ENCODE peak calls at places on chromosomes 11 and 22, in seven cellular contexts. S, N, E, I, M, Z and Q are unnamed samples.

GRCh38 chr11:81497202-81497804 is 1236.4 kb downstream of the FAM181B start:
- DNase-seq in S (peak; percentile 30), N (peak; percentile 16), E (no peak), I (no peak), M (peak; percentile 14), Z (no peak), Q (peak; percentile 55)

GRCh38 chr22:31681625-31682345 is 19.8 kb upstream of the PISD start:
- DNase-seq in S (no peak), N (peak; percentile 60), E (no peak), I (no peak), M (peak; percentile 9), Z (no peak), Q (no peak)

GRCh38 chr22:26483439-26484359 is at the start of the genes HPS4 and SRRD:
- DNase-seq in S (peak; percentile 93), N (peak; percentile 88), E (peak; percentile 62), I (peak; percentile 92), M (peak; percentile 91), Z (peak; percentile 92), Q (peak; percentile 96)

GRCh38 chr11:130738618-130739017 is 177.7 kb downstream of the SNX19 start:
- DNase-seq in S (no peak), N (peak; percentile 66), E (no peak), I (no peak), M (peak; percentile 46), Z (no peak), Q (no peak)

GRCh38 chr11:77207618-77208313 is 79.7 kb downstream of the MYO7A start:
- DNase-seq in S (no peak), N (no peak), E (no peak), I (no peak), M (no peak), Z (no peak), Q (no peak)

GRCh38 chr11:83472328-83472727 is 186.2 kb upstream of the CCDC90B start:
- DNase-seq in S (no peak), N (no peak), E (no peak), I (no peak), M (no peak), Z (no peak), Q (no peak)

GRCh38 chr22:41217553-41218157 is 12.5 kb downstream of the L3MBTL2 start:
- DNase-seq in S (no peak), N (peak; percentile 92), E (no peak), I (peak; percentile 62), M (peak; percentile 84), Z (no peak), Q (peak; percentile 66)

GRCh38 chr11:77630311-77630710 is 7.3 kb downstream of the CLNS1A start:
- DNase-seq in S (no peak), N (no peak), E (no peak), I (no peak), M (no peak), Z (no peak), Q (no peak)

GRCh38 chr22:22171357-22172218 is 73.0 kb upstream of the VPREB1 start:
- DNase-seq in S (no peak), N (no peak), E (no peak), I (peak; percentile 54), M (peak; percentile 8), Z (no peak), Q (peak; percentile 55)

GRCh38 chr11:117497206-117497951 is 169.7 kb downstream of the CEP164 start:
- DNase-seq in S (no peak), N (no peak), E (no peak), I (no peak), M (no peak), Z (no peak), Q (no peak)

GRCh38 chr11:30635401-30635989 is 49.3 kb upstream of the MPPED2 start:
- DNase-seq in S (peak; percentile 52), N (peak; percentile 1), E (peak; percentile 19), I (peak; percentile 91), M (no peak), Z (no peak), Q (peak; percentile 93)

GRCh38 chr11:33507356-33507755 is 193.3 kb downstream of the C11orf91 start:
- DNase-seq in S (no peak), N (no peak), E (no peak), I (no peak), M (no peak), Z (no peak), Q (no peak)

GRCh38 chr22:25399649-25400151 is 164.8 kb upstream of the GRK3 start:
- DNase-seq in S (no peak), N (no peak), E (no peak), I (no peak), M (no peak), Z (no peak), Q (no peak)

GRCh38 chr22:36563444-36563843 is 34.5 kb upstream of the EIF3D start:
- DNase-seq in S (no peak), N (no peak), E (no peak), I (no peak), M (no peak), Z (no peak), Q (no peak)

GRCh38 chr22:36237462-36238347 is 1.6 kb downstream of the APOL2 start:
- DNase-seq in S (no peak), N (no peak), E (no peak), I (peak; percentile 23), M (peak; percentile 47), Z (no peak), Q (no peak)

DNA sequence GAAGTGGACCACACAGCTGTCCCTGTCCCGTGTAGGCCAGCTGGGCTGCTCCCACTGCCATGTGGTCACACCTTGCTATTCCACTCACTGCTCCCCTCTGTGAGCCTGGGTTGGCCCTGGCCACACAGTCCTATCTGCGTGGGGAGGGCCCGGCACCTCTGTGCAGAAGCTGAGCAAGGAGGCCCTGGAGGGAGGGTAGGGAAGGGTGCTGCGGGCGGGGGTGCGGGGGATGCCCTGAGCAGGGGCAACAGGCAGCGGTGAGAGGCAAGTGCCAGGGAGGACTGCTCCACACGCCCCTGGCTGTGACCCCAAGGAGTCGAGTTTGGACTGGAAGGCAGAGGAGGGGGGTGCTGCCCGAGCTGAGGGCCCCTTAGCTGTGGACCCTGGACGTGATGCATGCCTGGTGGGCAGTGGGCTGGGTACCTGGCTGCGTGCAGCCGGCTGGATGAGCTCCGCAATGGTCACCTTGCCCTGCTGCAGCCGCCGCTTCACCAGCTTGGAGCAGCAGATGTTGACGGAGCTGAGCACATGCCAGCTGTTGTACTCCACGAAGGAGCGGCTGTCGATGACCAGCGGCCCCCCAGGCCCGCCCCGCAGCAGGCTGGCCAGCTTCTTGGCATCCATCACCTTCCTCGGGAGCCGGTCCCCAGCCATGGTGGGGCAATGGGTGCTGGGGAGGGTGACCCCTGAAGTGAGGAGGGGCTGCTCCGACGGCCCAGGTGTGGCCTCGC is 6.7 kb downstream of the DUSP8 start:
- DNase-seq in S (no peak), N (no peak), E (no peak), I (peak; percentile 25), M (no peak), Z (no peak), Q (no peak)
- H3K4me2 ChIP-seq in S (no peak overlapping the region), N (no peak overlapping the region), E (no peak overlapping the region), I (no peak overlapping the region), M (no peak overlapping the region), Z (no peak overlapping the region), Q (no peak overlapping the region)

GRCh38 chr22:43390166-43390565 is 21.6 kb upstream of the MPPED1 start:
- DNase-seq in S (no peak), N (no peak), E (no peak), I (no peak), M (no peak), Z (no peak), Q (no peak)

GRCh38 chr22:43385770-43386641 is 25.8 kb upstream of the MPPED1 start:
- DNase-seq in S (peak; percentile 77), N (peak; percentile 65), E (peak; percentile 53), I (peak; percentile 89), M (peak; percentile 76), Z (peak; percentile 70), Q (peak; percentile 78)

GRCh38 chr22:43389227-43389836 is 22.5 kb upstream of the MPPED1 start:
- DNase-seq in S (no peak), N (no peak), E (no peak), I (no peak), M (no peak), Z (no peak), Q (no peak)

GRCh38 chr22:43387815-43388214 is 24.0 kb upstream of the MPPED1 start:
- DNase-seq in S (no peak), N (no peak), E (no peak), I (no peak), M (no peak), Z (no peak), Q (no peak)

DNA sequence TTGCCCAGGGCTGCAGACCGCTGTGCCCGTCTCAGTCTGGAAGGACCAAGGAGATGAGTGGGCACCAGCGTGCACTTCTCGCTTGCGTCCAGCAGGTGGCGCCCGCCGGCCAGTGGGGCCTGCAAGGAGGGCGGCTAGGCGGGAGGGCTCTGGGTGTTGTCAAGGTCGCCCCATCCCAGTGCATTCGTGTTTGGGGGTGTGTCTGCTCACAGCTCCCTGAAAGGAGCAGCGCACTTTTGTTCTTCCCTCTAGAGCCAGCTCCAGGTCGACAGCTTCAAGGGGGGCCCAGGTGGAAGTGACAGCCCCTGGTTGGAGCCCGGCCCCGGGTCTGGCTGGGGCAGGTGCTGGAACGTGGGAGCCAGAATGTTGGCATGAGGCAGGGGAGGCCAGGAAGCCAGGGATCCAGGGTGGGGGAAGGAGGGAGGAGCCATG is 23.4 kb upstream of the MPPED1 start:
- DNase-seq in S (peak; percentile 81), N (peak; percentile 45), E (no peak), I (peak; percentile 90), M (peak; percentile 59), Z (peak; percentile 41), Q (peak; percentile 71)
- H3K9ac ChIP-seq in S (no peak overlapping the region), N (no peak overlapping the region), E (no peak overlapping the region), I (no peak overlapping the region), M (no peak overlapping the region), Z (no peak overlapping the region), Q (no peak overlapping the region)

GRCh38 chr22:46812786-46813185 is 50.3 kb downstream of the TBC1D22A start:
- DNase-seq in S (no peak), N (no peak), E (no peak), I (no peak), M (no peak), Z (no peak), Q (no peak)
- H3K4ac ChIP-seq in S (no peak overlapping the region), N (no peak overlapping the region), E (no peak overlapping the region), I (no peak overlapping the region), M (no peak overlapping the region), Z (no peak overlapping the region), Q (no peak overlapping the region)

GRCh38 chr11:85664561-85665481 is at the start of gene CREBZF:
- DNase-seq in S (peak; percentile 88), N (peak; percentile 95), E (peak; percentile 69), I (peak; percentile 95), M (peak; percentile 95), Z (peak; percentile 96), Q (peak; percentile 97)

GRCh38 chr11:85663781-85664560 is 958 bp downstream of the CREBZF start:
- DNase-seq in S (peak; percentile 69), N (peak; percentile 45), E (no peak), I (peak; percentile 64), M (peak; percentile 81), Z (peak; percentile 71), Q (peak; percentile 89)

GRCh38 chr11:85666687-85667086 is 1.8 kb upstream of the CREBZF start:
- DNase-seq in S (no peak), N (no peak), E (no peak), I (no peak), M (no peak), Z (no peak), Q (no peak)

GRCh38 chr11:85668157-85668556 is 3.2 kb upstream of the CREBZF start:
- DNase-seq in S (no peak), N (no peak), E (no peak), I (no peak), M (no peak), Z (no peak), Q (no peak)

DNA sequence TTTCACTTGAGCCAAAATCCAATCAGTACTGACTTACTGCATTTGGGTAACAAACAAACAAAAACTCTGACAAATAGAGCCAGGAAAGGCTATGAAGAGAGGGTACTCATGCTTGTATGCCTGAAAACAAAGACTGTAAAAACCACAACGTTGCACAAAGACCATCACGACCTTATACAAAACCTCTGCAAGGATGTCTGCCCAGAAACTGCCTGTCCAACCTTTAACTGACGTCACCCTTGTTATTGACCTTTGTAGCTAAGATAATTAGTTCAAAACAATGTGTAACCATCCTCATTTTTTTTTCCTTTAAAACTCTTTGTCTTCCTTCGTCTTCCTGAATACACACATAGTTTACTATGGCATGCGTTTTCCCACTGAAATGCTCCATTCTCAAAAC is 827 bp upstream of the CREBZF start:
- DNase-seq in S (no peak), N (no peak), E (no peak), I (no peak), M (no peak), Z (no peak), Q (no peak)
- H3K4me2 ChIP-seq in S (no peak overlapping the region), N (no peak overlapping the region), E (peak overlapping the region; percentile 97), I (no peak overlapping the region), M (no peak overlapping the region), Z (no peak overlapping the region), Q (no peak overlapping the region)